ENCODE peak calls at places on chromosomes 6 and 20, in eight cellular contexts. K is cardiac fibroblast; F is mucosa of gallbladder; Q is stimulated activated CD8-positive, alpha-beta memory T cell treated with anti-CD3 and anti-CD28 coated beads, Interleukin-2, amount 100 ng/mL, for 1 hour; L is T follicular helper cell; X is ACHN; T is SJSA1; U is stimulated activated naive B cell treated with anti-CD40 and anti-IgM and Interleukin-4, amounts not matched to agents 10 μg/mL and 1 μg/mL and 100 μg/mL, for 72 hours. S is an unnamed sample.

GRCh38 chr6:146200136-146200708 is 171.4 kb downstream of the GRM1 start:
- DNase-seq in T (no peak), X (no peak), L (no peak), U (no peak), F (no peak), K (peak; percentile 6), Q (no peak), S (no peak)

GRCh38 chr6:11009353-11009752 is 34.8 kb downstream of the ELOVL2 start:
- DNase-seq in F (no peak), X (peak; percentile 81), L (no peak), T (peak; percentile 63), Q (no peak), U (no peak), K (peak; percentile 17), S (peak; percentile 22)

GRCh38 chr6:137568067-137568466 is 73.9 kb upstream of the OLIG3 start:
- DNase-seq in X (no peak), K (no peak), T (no peak), U (no peak), L (no peak), F (no peak), Q (no peak), S (no peak)

GRCh38 chr20:59013959-59014608 is 5.1 kb upstream of the TUBB1 start:
- DNase-seq in T (peak; percentile 66), X (no peak), Q (no peak), K (peak; percentile 83), L (no peak), U (no peak), F (no peak), S (no peak)

GRCh38 chr6:134092449-134092848 is 40.0 kb upstream of the SLC2A12 start:
- DNase-seq in K (no peak), F (no peak), U (no peak), Q (no peak), T (no peak), L (no peak), X (no peak), S (no peak)

GRCh38 chr6:116616757-116617093 is 446 bp downstream of the RSPH4A start:
- DNase-seq in U (no peak), Q (no peak), L (no peak), K (no peak), F (no peak), T (no peak), X (peak; percentile 14), S (no peak)

GRCh38 chr20:50625986-50626677 is 65.2 kb downstream of the RIPOR3 start:
- DNase-seq in T (peak; percentile 70), Q (no peak), F (no peak), K (peak; percentile 67), X (peak; percentile 28), U (no peak), L (no peak), S (peak; percentile 35)

GRCh38 chr20:10433014-10433622 is 904 bp downstream of the MKKS start:
- DNase-seq in U (no peak), Q (no peak), X (peak; percentile 20), L (no peak), T (no peak), F (no peak), K (peak; percentile 25), S (no peak)

GRCh38 chr6:151647871-151648639 is 154.2 kb downstream of the CCDC170 start:
- DNase-seq in L (no peak), U (no peak), T (no peak), K (peak; percentile 16), X (no peak), Q (no peak), F (no peak), S (peak; percentile 38)

GRCh38 chr6:108274546-108274945 is 13.7 kb upstream of the SNX3 start:
- DNase-seq in X (no peak), L (no peak), T (no peak), Q (no peak), U (no peak), F (no peak), K (no peak), S (no peak)

GRCh38 chr20:34971873-34972235 is 16.2 kb downstream of the MYH7B start:
- DNase-seq in U (no peak), Q (no peak), X (no peak), L (no peak), K (no peak), T (no peak), F (no peak), S (no peak)

GRCh38 chr6:6981923-6982322 is 125.8 kb upstream of the RREB1 start:
- DNase-seq in L (no peak), F (no peak), K (no peak), U (no peak), Q (no peak), T (no peak), X (no peak), S (no peak)

GRCh38 chr6:18496462-18496861 is 109.3 kb downstream of the RNF144B start:
- DNase-seq in T (no peak), U (no peak), K (peak; percentile 65), Q (no peak), F (peak; percentile 64), X (no peak), L (no peak), S (no peak)

GRCh38 chr20:54076259-54076658 is 5.9 kb upstream of the BCAS1 start:
- DNase-seq in U (no peak), F (no peak), Q (no peak), L (no peak), T (no peak), K (no peak), X (no peak), S (no peak)

GRCh38 chr6:7758456-7758855 is 32.6 kb downstream of the BMP6 start:
- DNase-seq in F (peak; percentile 32), X (peak; percentile 82), K (peak; percentile 90), U (no peak), Q (no peak), L (no peak), T (peak; percentile 95), S (no peak)